ENCODE peak calls at places on chromosomes 1 and 21, in seven cellular contexts. U, G, W, K, T, A and P are unnamed samples.

GRCh38 chr1:8197493-8198282 is 120.2 kb upstream of the SLC45A1 start:
- DNase-seq in T (no peak), K (peak; percentile 46), A (no peak), G (peak; percentile 71), W (peak; percentile 77), U (peak; percentile 74), P (no peak)

GRCh38 chr1:53581476-53581875 is 122.3 kb downstream of the DMRTB1 start:
- DNase-seq in W (no peak), U (no peak), A (no peak), T (no peak), G (peak; percentile 7), K (no peak), P (no peak)

GRCh38 chr1:180190091-180190490 is 35.4 kb downstream of the QSOX1 start:
- DNase-seq in U (no peak), G (no peak), T (no peak), K (no peak), W (no peak), A (no peak), P (no peak)

GRCh38 chr1:96309783-96310182 is 411.8 kb upstream of the PTBP2 start:
- DNase-seq in K (no peak), U (no peak), G (no peak), W (no peak), A (no peak), T (no peak), P (no peak)

GRCh38 chr1:97489834-97490233 is 431.0 kb downstream of the DPYD start:
- DNase-seq in G (no peak), U (peak; percentile 11), A (no peak), W (no peak), K (no peak), T (no peak), P (no peak)

GRCh38 chr1:150578278-150579109 is 916 bp downstream of the MCL1 start:
- DNase-seq in A (peak; percentile 81), W (no peak), T (peak; percentile 54), K (no peak), U (peak; percentile 67), G (peak; percentile 78), P (no peak)

GRCh38 chr1:209652873-209653401 is 712 bp upstream of the LAMB3 start:
- DNase-seq in G (peak; percentile 93), K (no peak), T (peak; percentile 93), W (peak; percentile 92), A (peak; percentile 62), U (peak; percentile 99), P (no peak)

GRCh38 chr21:35850542-35851103 is 209.7 kb downstream of the SETD4 start:
- DNase-seq in U (no peak), W (no peak), A (no peak), G (no peak), K (no peak), T (no peak), P (no peak)

GRCh38 chr1:30467101-30467500 is 256.3 kb downstream of the MATN1 start:
- DNase-seq in G (peak; percentile 45), U (no peak), A (no peak), K (no peak), T (no peak), W (no peak), P (no peak)

GRCh38 chr21:45747802-45748445 is 104.4 kb downstream of the PCBP3 start:
- DNase-seq in T (peak; percentile 5), G (no peak), K (no peak), W (no peak), U (peak; percentile 7), A (peak; percentile 58), P (no peak)

GRCh38 chr1:32539584-32540571 is 651 bp downstream of the ZBTB8A start:
- DNase-seq in A (peak; percentile 68), T (peak; percentile 24), U (peak; percentile 58), W (peak; percentile 53), G (no peak), K (peak; percentile 54), P (peak; percentile 52)

GRCh38 chr1:49045371-49045770 is 268.7 kb upstream of the BEND5 start:
- DNase-seq in K (no peak), G (no peak), W (no peak), U (no peak), T (no peak), A (no peak), P (no peak)